ENCODE peak calls at places on chromosomes 6 and 20, in seven cellular contexts. H, O, E, K, W, M and T are unnamed samples.

GRCh38 chr6:20263059-20263458 is 50.8 kb upstream of the MBOAT1 start:
- DNase-seq in E (no peak), H (no peak), M (no peak), O (no peak), W (no peak), K (no peak), T (no peak)

GRCh38 chr20:47701612-47702011 is 83.7 kb downstream of the SULF2 start:
- DNase-seq in K (no peak), E (no peak), W (no peak), H (peak), M (no peak), O (no peak), T (no peak)

GRCh38 chr20:36150847-36151539 is 3.5 kb upstream of the EPB41L1 start:
- DNase-seq in H (no peak), O (no peak), K (no peak), M (no peak), W (no peak), E (no peak), T (no peak)

GRCh38 chr20:35561268-35561667 is 19.4 kb downstream of the ERGIC3 start:
- DNase-seq in E (peak), W (no peak), O (peak), M (peak), H (peak), K (peak), T (peak)

GRCh38 chr20:45827712-45828111 is 600 bp upstream of the TNNC2 start:
- DNase-seq in M (no peak), E (no peak), O (no peak), K (no peak), W (no peak), H (no peak), T (no peak)

GRCh38 chr20:17916365-17916996 is 52.1 kb downstream of the SNX5 start:
- DNase-seq in E (no peak), M (peak), W (no peak), K (no peak), H (peak), O (no peak), T (peak)

GRCh38 chr6:22765015-22765414 is 195.6 kb downstream of the HDGFL1 start:
- DNase-seq in O (no peak), H (no peak), M (no peak), E (no peak), K (no peak), W (no peak), T (no peak)

GRCh38 chr6:13538084-13538483 is 36.3 kb upstream of the SIRT5 start:
- DNase-seq in E (no peak), H (peak), W (no peak), O (no peak), M (peak), K (peak), T (peak)

GRCh38 chr6:494394-494793 is 102.8 kb downstream of the IRF4 start:
- DNase-seq in O (no peak), W (no peak), M (no peak), E (no peak), K (no peak), H (no peak), T (no peak)

GRCh38 chr20:14384411-14384810 is 47.0 kb upstream of the FLRT3 start:
- DNase-seq in E (no peak), K (peak), W (no peak), O (no peak), M (no peak), H (no peak), T (peak)